ENCODE peak calls at places on chromosomes 12 and 14, in four cellular contexts. F, C, Z and E are unnamed samples.

GRCh38 chr12:12822886-12823285 is 9.7 kb downstream of the DDX47 start:
- DNase-seq in F (no peak), C (no peak), Z (no peak), E (no peak)

GRCh38 chr12:129564768-129565167 is 339.1 kb downstream of the TMEM132D start:
- DNase-seq in F (no peak), C (no peak), Z (peak), E (no peak)

GRCh38 chr12:80821513-80822000 is 104.8 kb downstream of the MYF5 start:
- DNase-seq in F (no peak), C (no peak), Z (no peak), E (peak)

GRCh38 chr14:103122578-103123127 is 608 bp upstream of the TNFAIP2 start:
- DNase-seq in F (no peak), C (no peak), Z (no peak), E (no peak)

GRCh38 chr12:124286414-124286813 is 8.5 kb upstream of the RFLNA start:
- DNase-seq in F (no peak), C (no peak), Z (no peak), E (no peak)

GRCh38 chr14:91985008-91985407 is 37.5 kb upstream of the FBLN5 start:
- DNase-seq in F (no peak), C (no peak), Z (no peak), E (no peak)

GRCh38 chr12:106147956-106148355 is 9.2 kb upstream of the NUAK1 start:
- DNase-seq in F (no peak), C (no peak), Z (no peak), E (no peak)

GRCh38 chr14:101318271-101318670 is 243.0 kb upstream of the DIO3 start:
- DNase-seq in F (no peak), C (no peak), Z (no peak), E (no peak)

GRCh38 chr14:51431741-51432140 is 191.7 kb downstream of the TMX1 start:
- DNase-seq in F (no peak), C (no peak), Z (no peak), E (no peak)

GRCh38 chr14:59897757-59898383 is 22.1 kb upstream of the LRRC9 start:
- DNase-seq in F (peak), C (no peak), Z (no peak), E (peak)

GRCh38 chr12:63208956-63209355 is 58.0 kb upstream of the AVPR1A start:
- DNase-seq in F (no peak), C (no peak), Z (no peak), E (no peak)

GRCh38 chr14:89578048-89578619 is 161.1 kb upstream of the FOXN3 start:
- DNase-seq in F (no peak), C (no peak), Z (no peak), E (no peak)

GRCh38 chr12:122081108-122081696 is 2.6 kb downstream of the MLXIP start:
- DNase-seq in F (no peak), C (no peak), Z (no peak), E (no peak)
- TF ChIP-seq TCF7 in F (no peak), C (no peak), Z (no peak), E (no peak)

DNA sequence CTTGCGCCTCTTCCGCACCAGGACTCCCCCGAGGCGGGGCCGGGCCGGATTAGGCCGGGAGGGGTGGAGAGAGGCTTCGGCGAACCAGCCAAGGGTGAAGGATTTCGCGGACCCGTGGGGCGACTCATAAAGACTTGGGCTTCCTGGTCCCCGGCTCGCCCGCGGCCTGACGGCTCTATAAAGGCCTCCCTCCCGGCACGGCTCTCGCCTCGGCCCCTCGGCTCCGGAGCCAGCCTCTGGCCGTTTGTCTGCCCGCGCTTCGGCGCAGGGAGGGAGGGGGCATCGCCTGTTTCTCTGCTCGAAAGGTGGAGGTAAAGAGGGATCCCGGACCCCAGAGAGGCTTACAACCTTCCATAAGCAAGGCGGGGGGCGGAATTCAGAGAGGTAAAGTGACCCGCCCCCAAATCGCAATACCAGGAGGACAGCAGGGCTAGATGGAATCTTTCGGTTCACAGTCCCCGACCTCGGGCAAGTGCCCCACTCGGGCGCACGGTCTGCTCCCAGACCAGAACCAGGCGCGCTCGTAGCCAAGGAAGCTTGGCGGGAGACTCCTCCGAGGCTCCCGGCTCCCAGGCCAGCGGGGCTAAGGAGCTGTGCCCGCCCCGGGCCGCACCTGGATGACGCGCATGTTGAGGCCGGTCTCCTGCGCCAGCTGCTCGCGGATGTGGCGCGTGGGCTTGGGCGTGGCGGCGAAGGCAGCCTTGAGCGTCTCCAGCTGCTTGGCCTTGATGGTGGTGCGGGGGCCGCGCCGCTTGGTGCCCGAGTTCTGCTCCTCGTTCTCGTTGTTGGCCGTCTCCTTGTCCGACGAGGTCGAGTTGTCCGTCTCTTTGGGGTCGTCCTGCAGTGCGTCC is 3.9 kb downstream of the LHX5 start:
- DNase-seq in F (no peak), C (peak), Z (no peak), E (peak)
- TF ChIP-seq TCF7 in F (no peak), C (no peak), Z (no peak), E (no peak)

GRCh38 chr14:99035268-99035667 is 236.7 kb downstream of the BCL11B start:
- DNase-seq in F (no peak), C (no peak), Z (no peak), E (no peak)
- TF ChIP-seq TCF7 in F (no peak), C (no peak), Z (no peak), E (no peak)

DNA sequence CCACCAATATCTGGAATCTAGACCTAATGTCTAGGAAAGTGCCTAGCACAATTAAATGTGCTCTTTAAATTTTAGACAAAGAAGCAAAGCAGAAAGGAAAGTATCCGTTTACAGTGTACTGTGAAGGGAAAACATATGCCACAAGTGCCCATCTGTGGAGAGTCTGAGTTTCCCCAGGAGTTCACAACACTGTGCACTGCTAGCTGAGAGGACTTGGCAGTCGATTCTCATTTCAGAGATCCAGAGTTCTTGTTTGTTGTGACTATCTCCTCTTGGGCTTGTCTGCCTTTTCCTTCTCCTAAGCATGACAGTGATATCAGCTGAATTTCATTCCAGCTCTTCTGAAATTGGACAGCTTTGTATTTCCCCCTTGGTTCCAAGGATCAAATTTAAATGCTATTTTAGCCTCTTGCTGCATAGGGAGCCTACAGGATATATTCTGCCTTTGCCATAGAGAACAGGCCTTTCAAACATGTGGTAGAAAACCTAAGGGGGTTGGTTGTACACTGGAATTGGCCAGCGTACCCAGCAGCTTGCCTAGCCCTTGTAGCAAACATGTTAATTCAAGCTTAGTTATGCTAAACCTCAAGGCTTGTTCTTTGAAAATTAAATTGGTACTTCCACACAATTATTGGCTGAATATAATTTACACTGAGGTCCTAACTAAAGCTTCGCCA is 259.1 kb upstream of the NOVA1 start:
- DNase-seq in F (no peak), C (no peak), Z (no peak), E (no peak)
- TF ChIP-seq TCF7 in F (no peak), C (no peak), Z (no peak), E (no peak)

DNA sequence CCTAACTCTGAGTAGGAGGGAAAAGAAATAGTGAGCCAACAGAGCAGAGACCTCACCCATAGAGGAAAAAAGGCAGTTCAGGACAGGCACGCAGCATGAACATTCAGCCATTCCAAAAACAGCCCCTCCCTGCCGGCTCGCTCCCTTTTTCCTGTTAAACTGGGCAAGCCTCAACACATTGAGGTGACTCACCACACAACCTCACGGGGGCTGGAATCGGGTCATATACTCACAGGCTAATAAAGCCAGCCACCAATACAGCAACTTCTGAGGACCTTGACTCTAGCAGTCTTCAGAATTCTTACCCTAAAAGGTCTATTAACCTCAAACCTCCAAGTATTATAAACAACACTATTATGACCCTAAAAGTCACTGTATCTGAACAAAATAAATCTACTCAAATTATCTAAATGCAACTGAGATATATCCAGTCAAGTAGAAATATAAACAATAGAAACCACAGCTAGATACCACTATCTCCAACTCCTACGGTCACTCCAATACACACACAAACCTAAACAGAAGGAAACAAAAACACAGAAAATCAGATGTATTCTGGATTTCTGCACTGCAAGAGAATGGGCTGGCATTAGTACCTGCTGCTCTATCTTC is 6.3 kb downstream of the YBX3 start:
- DNase-seq in F (no peak), C (no peak), Z (no peak), E (peak)
- TF ChIP-seq TCF7 in F (no peak), C (no peak), Z (no peak), E (no peak)

DNA sequence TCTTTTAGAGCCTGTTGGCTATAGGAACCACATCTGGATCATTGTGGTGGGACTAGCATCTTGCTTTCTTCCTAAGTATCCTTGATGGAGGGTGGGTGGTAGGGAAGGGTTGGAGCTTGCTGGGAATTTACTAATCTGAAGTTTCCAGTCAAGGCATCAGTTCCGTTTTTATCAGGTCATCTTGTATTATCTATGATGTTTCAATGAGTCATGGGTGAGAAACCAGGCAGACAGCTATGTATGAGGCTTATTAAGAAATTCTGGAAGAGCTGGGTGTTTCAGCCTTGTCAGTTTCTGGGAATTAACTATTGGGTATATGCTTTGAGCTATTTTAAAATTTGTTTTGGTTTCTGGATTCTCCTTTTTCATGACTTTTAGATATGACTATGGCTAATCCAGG is 11.3 kb downstream of the TSFM start:
- DNase-seq in F (no peak), C (no peak), Z (no peak), E (no peak)
- TF ChIP-seq TCF7 in F (no peak), C (no peak), Z (no peak), E (no peak)

GRCh38 chr14:68788275-68789001 is 4.4 kb downstream of the ZFP36L1 start:
- DNase-seq in F (no peak), C (no peak), Z (no peak), E (no peak)

GRCh38 chr14:68789798-68790655 is 2.8 kb downstream of the ZFP36L1 start:
- DNase-seq in F (no peak), C (no peak), Z (no peak), E (no peak)

GRCh38 chr14:68787235-68787727 is 5.6 kb downstream of the ZFP36L1 start:
- DNase-seq in F (no peak), C (no peak), Z (no peak), E (no peak)

GRCh38 chr14:68790656-68791077 is 2.2 kb downstream of the ZFP36L1 start:
- DNase-seq in F (no peak), C (no peak), Z (no peak), E (no peak)

GRCh38 chr14:68789002-68789797 is 3.7 kb downstream of the ZFP36L1 start:
- DNase-seq in F (peak), C (peak), Z (no peak), E (peak)
- TF ChIP-seq TCF7 in F (no peak), C (no peak), Z (no peak), E (no peak)